ENCODE peak calls at places on chromosomes 6 and 20, in seven cellular contexts. R is IMR-90, O is tibial nerve, I is adrenal gland, G is A549, A is heart left ventricle, Z is esophagus squamous epithelium. C is an unnamed sample.

GRCh38 chr20:46324379-46324778 is 16.1 kb upstream of the CDH22 start:
- DNase-seq in R (no peak), A (no peak), O (no peak), Z (no peak), I (no peak), G (no peak), C (no peak)

GRCh38 chr6:132830236-132830799 is 15.9 kb downstream of the RPS12 start:
- DNase-seq in A (no peak), G (peak; percentile 35), Z (no peak), I (peak; percentile 16), O (no peak), R (peak; percentile 59), C (no peak)

GRCh38 chr20:57372581-57373350 is 18.4 kb upstream of the RBM38 start:
- DNase-seq in A (no peak), Z (no peak), O (no peak), I (no peak), G (no peak), R (no peak), C (peak; percentile 82)

GRCh38 chr6:63676412-63677114 is 41.0 kb downstream of the PHF3 start:
- DNase-seq in I (no peak), O (no peak), G (no peak), R (peak; percentile 7), A (no peak), Z (no peak), C (no peak)

GRCh38 chr6:127341471-127342202 is 1.8 kb downstream of the ECHDC1 start:
- DNase-seq in O (no peak), Z (no peak), I (no peak), G (no peak), R (no peak), A (no peak), C (no peak)

GRCh38 chr6:157405986-157406385 is 25.0 kb downstream of the ZDHHC14 start:
- DNase-seq in A (no peak), R (peak; percentile 57), O (no peak), G (no peak), Z (no peak), I (no peak), C (no peak)

GRCh38 chr20:31758521-31758920 is 19.4 kb downstream of the TPX2 start:
- DNase-seq in G (no peak), O (no peak), R (peak; percentile 35), A (no peak), I (no peak), Z (no peak), C (no peak)

GRCh38 chr6:142796571-142796970 is 148.4 kb downstream of the HIVEP2 start:
- DNase-seq in A (no peak), O (no peak), G (no peak), I (no peak), Z (no peak), R (peak; percentile 40), C (peak; percentile 33)

GRCh38 chr6:118317581-118318563 is 230.2 kb upstream of the PLN start:
- DNase-seq in G (no peak), R (peak; percentile 66), A (no peak), I (no peak), O (peak; percentile 52), Z (no peak), C (no peak)

GRCh38 chr6:100906325-100906724 is 25.2 kb upstream of the ASCC3 start:
- DNase-seq in G (no peak), I (no peak), Z (no peak), O (no peak), A (no peak), R (no peak), C (no peak)

GRCh38 chr6:167581637-167582036 is 245.1 kb upstream of the AFDN start:
- DNase-seq in O (peak; percentile 2), Z (no peak), G (no peak), I (no peak), R (no peak), A (no peak), C (no peak)

GRCh38 chr20:2899243-2899642 is 26.0 kb downstream of the PTPRA start:
- DNase-seq in O (no peak), A (no peak), I (no peak), R (no peak), Z (no peak), G (no peak), C (no peak)

GRCh38 chr6:138403324-138403800 is 661 bp upstream of the HEBP2 start:
- DNase-seq in Z (no peak), A (peak; percentile 53), I (peak; percentile 39), O (no peak), G (peak; percentile 18), R (no peak), C (no peak)

GRCh38 chr6:71248306-71248705 is 40.3 kb upstream of the OGFRL1 start:
- DNase-seq in G (peak; percentile 84), R (peak; percentile 75), A (no peak), O (no peak), Z (no peak), I (peak; percentile 9), C (no peak)

GRCh38 chr20:58078741-58079522 is 149.5 kb downstream of the ANKRD60 start:
- DNase-seq in I (no peak), A (peak; percentile 27), O (no peak), R (no peak), G (no peak), Z (no peak), C (no peak)

GRCh38 chr6:80638222-80639055 is 532.0 kb downstream of the BCKDHB start:
- DNase-seq in O (peak; percentile 26), R (peak; percentile 99), Z (no peak), G (peak; percentile 93), I (peak; percentile 53), A (no peak), C (no peak)

GRCh38 chr20:46681032-46681854 is 8.0 kb downstream of the TP53RK start:
- DNase-seq in I (peak; percentile 83), Z (no peak), A (peak; percentile 35), G (peak; percentile 57), R (peak; percentile 44), O (peak; percentile 89), C (peak; percentile 58)

GRCh38 chr20:45049438-45049837 is 51.5 kb downstream of the KCNS1 start:
- DNase-seq in Z (no peak), I (no peak), O (no peak), R (no peak), A (no peak), G (no peak), C (no peak)

GRCh38 chr6:111971866-111972532 is 81.9 kb upstream of the CCN6 start:
- DNase-seq in I (no peak), O (no peak), G (no peak), A (no peak), R (peak; percentile 39), Z (no peak), C (no peak)

GRCh38 chr6:15184441-15184861 is 61.4 kb upstream of the JARID2 start:
- DNase-seq in G (no peak), O (no peak), Z (no peak), A (no peak), R (no peak), I (no peak), C (no peak)

DNA sequence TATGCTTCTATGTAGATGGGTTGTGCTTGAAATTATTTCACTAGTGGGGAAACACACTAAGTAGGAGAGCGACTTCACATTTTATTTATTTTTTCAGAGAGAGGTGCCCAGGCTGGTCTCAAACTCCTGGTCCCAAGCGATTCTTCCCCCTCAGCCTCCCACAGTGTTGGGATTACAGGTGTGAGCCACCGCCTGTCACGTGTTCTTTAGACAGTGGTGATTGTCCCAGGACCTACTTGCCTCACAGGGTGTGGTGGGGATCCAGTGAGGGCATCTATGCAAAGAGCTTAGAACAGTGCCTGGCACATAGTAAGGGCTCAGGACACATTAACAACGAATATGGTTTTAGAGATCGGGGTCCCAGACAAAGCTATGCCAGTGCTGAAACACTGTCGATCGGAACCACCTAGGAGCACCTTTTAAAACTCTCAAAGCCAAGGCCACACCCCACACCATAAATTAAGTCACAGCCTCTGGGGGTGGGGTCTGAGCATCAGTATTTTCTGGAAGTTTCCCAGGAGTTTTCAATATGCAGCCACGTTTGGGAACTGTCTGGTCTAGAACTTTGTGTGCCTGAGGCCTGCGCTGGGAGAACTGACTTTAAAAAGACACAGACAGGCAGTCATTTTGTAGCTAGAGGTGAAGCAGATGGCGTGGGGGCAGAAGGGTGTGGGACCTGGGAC is 4.8 kb upstream of the BCAS4 start:
- DNase-seq in A (no peak), O (peak; percentile 18), I (no peak), G (no peak), R (no peak), Z (no peak), C (peak; percentile 31)
- TF ChIP-seq POLR2A in A (no peak), O (no peak), I (no peak), G (no peak), R (no peak), Z (no peak), C (no peak)

GRCh38 chr6:12147557-12148316 is 135.6 kb downstream of the HIVEP1 start:
- DNase-seq in R (peak; percentile 37), O (no peak), A (no peak), G (no peak), I (no peak), Z (no peak), C (no peak)
- TF ChIP-seq CTCF in R (peak; percentile 30), O (no peak), A (no peak), G (peak; percentile 11), I (no peak), Z (no peak), C (no peak)

GRCh38 chr6:30685977-30686907 is at the start of gene PPP1R18:
- DNase-seq in I (peak; percentile 83), A (peak; percentile 90), O (peak; percentile 71), Z (peak; percentile 45), R (peak; percentile 49), G (peak; percentile 34), C (peak; percentile 79)

GRCh38 chr6:30688569-30688968 is 2.1 kb upstream of the PPP1R18 start:
- DNase-seq in R (no peak), G (no peak), O (no peak), A (no peak), I (no peak), Z (no peak), C (no peak)

GRCh38 chr6:30685157-30685976 is 1.1 kb downstream of the PPP1R18 start:
- DNase-seq in I (no peak), A (no peak), Z (no peak), G (no peak), O (no peak), R (no peak), C (no peak)

GRCh38 chr6:30687659-30688431 is 1.4 kb upstream of the PPP1R18 start:
- DNase-seq in G (no peak), R (peak; percentile 47), Z (no peak), O (peak; percentile 38), I (peak; percentile 21), A (peak; percentile 69), C (no peak)

DNA sequence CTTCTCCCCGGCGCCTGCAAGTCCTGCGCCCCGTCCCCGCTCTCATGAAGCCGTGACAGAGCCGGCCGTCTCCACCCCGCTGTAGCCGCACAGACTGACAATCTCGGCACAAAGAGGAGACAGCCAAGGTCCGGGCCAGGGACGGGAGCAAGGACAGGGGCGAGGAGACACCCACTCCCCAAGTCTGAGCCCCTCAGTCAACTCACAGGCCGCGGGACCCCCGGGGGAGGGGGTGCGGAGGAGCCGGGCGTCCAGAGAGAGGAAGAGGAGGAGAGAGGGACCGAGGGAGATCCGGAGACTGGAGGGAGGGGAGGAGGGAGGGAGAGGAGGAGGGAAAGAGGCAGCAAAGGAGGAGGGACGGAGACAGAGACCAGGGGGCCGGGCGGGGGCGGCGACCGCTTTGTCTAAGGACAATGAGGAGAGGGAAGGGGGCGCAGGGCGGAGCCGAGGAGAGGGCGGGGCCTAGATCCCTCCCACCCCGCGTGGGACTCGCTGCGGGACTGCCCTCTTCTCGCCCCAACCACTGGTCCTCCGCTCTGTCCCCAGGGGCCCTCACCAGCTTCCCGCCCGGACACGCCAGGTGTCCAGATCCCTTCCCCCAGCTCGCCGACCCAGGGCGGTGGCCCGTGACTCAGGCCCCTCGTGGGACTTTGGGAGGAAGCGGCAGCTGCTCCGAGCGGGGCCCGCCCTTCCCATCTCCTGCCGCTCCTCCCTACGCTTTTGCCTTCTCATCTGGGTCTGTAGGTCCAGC is 638 bp upstream of the PPP1R18 start:
- DNase-seq in R (peak; percentile 96), I (peak; percentile 95), A (peak; percentile 98), Z (peak; percentile 86), G (peak; percentile 85), O (peak; percentile 89), C (peak; percentile 96)
- TF ChIP-seq POLR2A in R (peak; percentile 34), I (peak; percentile 52), A (no peak), Z (peak; percentile 58), G (no peak), O (peak; percentile 48), C (no peak)

GRCh38 chr6:37435816-37436215 is 2.8 kb downstream of the CMTR1 start:
- DNase-seq in O (no peak), I (no peak), G (no peak), Z (no peak), R (no peak), A (no peak), C (peak; percentile 26)
- TF ChIP-seq CTCF in O (no peak), I (no peak), G (no peak), Z (no peak), R (peak; percentile 11), A (no peak), C (no peak)

C was measured in lower leg skin.